ENCODE peak calls at places on chromosomes 11 and 22, in eight cellular contexts. B is NCI-H187 treated with DMSO at 0.1 percent for 48 hours; L is MG63; V is endothelial cell of umbilical vein; N is astrocyte; C is ACHN; T is stimulated activated CD4-positive, alpha-beta T cell treated with anti-CD3 and anti-CD28 coated beads, TNF-alpha, amount 100 ng/mL, for 1 hour; S is HS-5. J is an unnamed sample.

GRCh38 chr11:101563166-101563565 is 20.6 kb downstream of the TRPC6 start:
- DNase-seq in B (no peak), L (no peak), V (no peak), N (no peak), C (no peak), T (no peak), S (no peak), J (no peak)

GRCh38 chr11:82757660-82758301 is 24.1 kb upstream of the FAM181B start:
- DNase-seq in B (no peak), L (no peak), V (no peak), N (no peak), C (no peak), T (no peak), S (no peak), J (no peak)

GRCh38 chr11:81993755-81994154 is 739.9 kb downstream of the FAM181B start:
- DNase-seq in B (no peak), L (no peak), V (no peak), N (no peak), C (no peak), T (no peak), S (no peak), J (no peak)

GRCh38 chr11:85809881-85810280 is 1.1 kb downstream of the SYTL2 start:
- DNase-seq in B (no peak), L (peak; percentile 17), V (peak; percentile 4), N (no peak), C (peak; percentile 41), T (no peak), S (no peak), J (no peak)

GRCh38 chr11:94671553-94672366 is 96.4 kb upstream of the AMOTL1 start:
- DNase-seq in B (no peak), L (peak; percentile 33), V (no peak), N (no peak), C (no peak), T (no peak), S (no peak), J (no peak)

GRCh38 chr11:124320097-124320496 is at the start of gene OR8D2:
- DNase-seq in B (no peak), L (no peak), V (no peak), N (no peak), C (no peak), T (no peak), S (no peak), J (no peak)

GRCh38 chr11:46697723-46698122 is 2.7 kb downstream of the ARHGAP1 start:
- DNase-seq in B (no peak), L (no peak), V (no peak), N (no peak), C (no peak), T (no peak), S (no peak), J (no peak)

GRCh38 chr11:95596011-95596489 is 193.5 kb downstream of the FAM76B start:
- DNase-seq in B (no peak), L (no peak), V (no peak), N (peak; percentile 56), C (no peak), T (no peak), S (no peak), J (peak; percentile 81)

GRCh38 chr11:69654660-69655478 is 13.9 kb downstream of the CCND1 start:
- DNase-seq in B (no peak), L (peak; percentile 52), V (no peak), N (no peak), C (peak; percentile 34), T (no peak), S (no peak), J (no peak)

GRCh38 chr22:46114518-46115387 is 35.6 kb upstream of the PPARA start:
- DNase-seq in B (no peak), L (no peak), V (no peak), N (no peak), C (no peak), T (no peak), S (no peak), J (no peak)

GRCh38 chr22:49201046-49201970 is 626.4 kb downstream of the BRD1 start:
- DNase-seq in B (no peak), L (no peak), V (no peak), N (no peak), C (no peak), T (no peak), S (no peak), J (no peak)

GRCh38 chr11:72812968-72813739 is 1.1 kb upstream of the ATG16L2 start:
- DNase-seq in B (no peak), L (peak; percentile 79), V (peak; percentile 70), N (peak; percentile 59), C (peak; percentile 60), T (peak; percentile 48), S (peak; percentile 47), J (peak; percentile 34)

GRCh38 chr11:47332303-47332711 is 20.2 kb downstream of the MYBPC3 start:
- DNase-seq in B (no peak), L (no peak), V (no peak), N (no peak), C (no peak), T (no peak), S (no peak), J (no peak)

GRCh38 chr11:2825886-2826678 is 59.5 kb downstream of the CDKN1C start:
- DNase-seq in B (no peak), L (peak; percentile 80), V (peak; percentile 61), N (peak; percentile 97), C (peak; percentile 30), T (no peak), S (peak; percentile 73), J (peak; percentile 94)

GRCh38 chr11:105139669-105140068 is at the start of gene CARD18:
- DNase-seq in B (no peak), L (no peak), V (no peak), N (no peak), C (no peak), T (no peak), S (no peak), J (no peak)

GRCh38 chr11:353315-353857 is 15.9 kb upstream of the B4GALNT4 start:
- DNase-seq in B (no peak), L (peak; percentile 88), V (peak; percentile 49), N (peak; percentile 58), C (no peak), T (no peak), S (no peak), J (no peak)

GRCh38 chr22:25051073-25051472 is 98.6 kb downstream of the KIAA1671 start:
- DNase-seq in B (no peak), L (no peak), V (no peak), N (no peak), C (no peak), T (no peak), S (no peak), J (no peak)

GRCh38 chr11:103170865-103171264 is 61.6 kb downstream of the DYNC2H1 start:
- DNase-seq in B (no peak), L (no peak), V (no peak), N (no peak), C (no peak), T (no peak), S (peak; percentile 36), J (peak; percentile 41)

GRCh38 chr11:2807276-2807681 is 78.3 kb downstream of the CDKN1C start:
- DNase-seq in B (no peak), L (no peak), V (peak; percentile 26), N (peak; percentile 9), C (no peak), T (no peak), S (no peak), J (no peak)

GRCh38 chr11:37525336-37525735 is 927.3 kb upstream of the RAG2 start:
- DNase-seq in B (no peak), L (no peak), V (no peak), N (no peak), C (no peak), T (no peak), S (no peak), J (no peak)

J was measured in NCI-H226.